ENCODE peak calls at places on chromosome 14, in ten cellular contexts. A is body of pancreas; H is lower lobe of right lung; E is CD8-positive, alpha-beta T cell; V is right cardiac atrium; J is activated naive CD8-positive, alpha-beta T cell treated with anti-CD3 and anti-CD28 coated beads, Interleukin-2, amount 50 U/mL, for 24 hours; C is activated CD8-positive, alpha-beta memory T cell treated with anti-CD3 and anti-CD28 coated beads, Interleukin-2, amount 10 ng/mL, durations not matched to agents 7 days and 5 days; F is memory B cell; T is heart left ventricle; B is activated CD8-positive, alpha-beta T cell treated with anti-CD3 and anti-CD28 coated beads for 36 hours. M is an unnamed sample.

GRCh38 chr14:75025082-75025481 is 22.4 kb downstream of the EIF2B2 start:
- ATAC-seq in A (no peak), H (peak), E (no peak), V (peak), J (no peak), C (no peak), F (no peak), T (peak), B (no peak), M (no peak)

GRCh38 chr14:21060590-21061346 is 3.1 kb downstream of the RNASE8 start:
- ATAC-seq in A (peak), H (no peak), E (no peak), V (no peak), J (no peak), C (no peak), F (no peak), T (no peak), B (no peak), M (no peak)

GRCh38 chr14:69712217-69712565 is 54.8 kb upstream of the SRSF5 start:
- ATAC-seq in A (peak), H (peak), E (no peak), V (no peak), J (no peak), C (no peak), F (no peak), T (peak), B (no peak), M (no peak)

GRCh38 chr14:78705989-78706388 is 535.8 kb downstream of the NRXN3 start:
- ATAC-seq in A (no peak), H (no peak), E (no peak), V (no peak), J (no peak), C (no peak), F (no peak), T (no peak), B (no peak), M (no peak)

GRCh38 chr14:88681755-88682494 is 110.8 kb downstream of the EML5 start:
- ATAC-seq in A (peak), H (no peak), E (no peak), V (no peak), J (no peak), C (no peak), F (no peak), T (no peak), B (no peak), M (no peak)

GRCh38 chr14:63891148-63891964 is 38.6 kb downstream of the SYNE2 start:
- ATAC-seq in A (peak), H (no peak), E (no peak), V (peak), J (no peak), C (no peak), F (no peak), T (peak), B (no peak), M (no peak)

GRCh38 chr14:91980157-91980556 is 32.7 kb upstream of the FBLN5 start:
- ATAC-seq in A (peak), H (peak), E (no peak), V (peak), J (peak), C (peak), F (no peak), T (no peak), B (peak), M (peak)

GRCh38 chr14:92733007-92733406 is 15.4 kb downstream of the LGMN start:
- ATAC-seq in A (no peak), H (no peak), E (no peak), V (peak), J (no peak), C (no peak), F (no peak), T (peak), B (no peak), M (no peak)

GRCh38 chr14:94970937-94971730 is 186.2 kb downstream of the DICER1 start:
- ATAC-seq in A (no peak), H (no peak), E (no peak), V (peak), J (no peak), C (no peak), F (no peak), T (peak), B (no peak), M (peak)

GRCh38 chr14:38761033-38761432 is 342.0 kb downstream of the SEC23A start:
- ATAC-seq in A (no peak), H (no peak), E (no peak), V (no peak), J (no peak), C (no peak), F (no peak), T (no peak), B (no peak), M (no peak)

GRCh38 chr14:82951171-82951570 is 1417.5 kb upstream of the SEL1L start:
- ATAC-seq in A (no peak), H (no peak), E (no peak), V (no peak), J (no peak), C (no peak), F (no peak), T (no peak), B (no peak), M (no peak)

GRCh38 chr14:106269029-106269428 is 742.6 kb downstream of the TMEM121 start:
- ATAC-seq in A (no peak), H (no peak), E (no peak), V (no peak), J (no peak), C (no peak), F (peak), T (no peak), B (no peak), M (no peak)

GRCh38 chr14:32534145-32534544 is 205.0 kb downstream of the AKAP6 start:
- ATAC-seq in A (no peak), H (no peak), E (no peak), V (no peak), J (no peak), C (no peak), F (no peak), T (no peak), B (no peak), M (no peak)

GRCh38 chr14:70571139-70571538 is 29.3 kb downstream of the MED6 start:
- ATAC-seq in A (no peak), H (no peak), E (no peak), V (no peak), J (peak), C (no peak), F (no peak), T (no peak), B (no peak), M (no peak)

GRCh38 chr14:96254696-96255095 is 1.3 kb upstream of the BDKRB1 start:
- ATAC-seq in A (no peak), H (no peak), E (no peak), V (no peak), J (no peak), C (no peak), F (no peak), T (no peak), B (no peak), M (no peak)

GRCh38 chr14:93868165-93868564 is 59.0 kb upstream of the FAM181A start:
- ATAC-seq in A (no peak), H (peak), E (no peak), V (no peak), J (no peak), C (no peak), F (no peak), T (no peak), B (no peak), M (no peak)

GRCh38 chr14:37466003-37466622 is 128.9 kb downstream of the FOXA1 start:
- ATAC-seq in A (peak), H (peak), E (no peak), V (no peak), J (no peak), C (no peak), F (no peak), T (no peak), B (no peak), M (no peak)

GRCh38 chr14:104171029-104171697 is 32.8 kb downstream of the KIF26A start:
- ATAC-seq in A (peak), H (peak), E (no peak), V (peak), J (no peak), C (no peak), F (no peak), T (no peak), B (no peak), M (no peak)

GRCh38 chr14:23441076-23441475 is 5.6 kb upstream of the MYH7 start:
- ATAC-seq in A (no peak), H (no peak), E (no peak), V (no peak), J (no peak), C (peak), F (no peak), T (no peak), B (no peak), M (no peak)

GRCh38 chr14:68785817-68786490 is 6.9 kb downstream of the ZFP36L1 start:
- ATAC-seq in A (peak), H (peak), E (peak), V (peak), J (peak), C (no peak), F (peak), T (no peak), B (no peak), M (peak)

GRCh38 chr14:66495214-66496098 is 9.3 kb downstream of the CCDC196 start:
- ATAC-seq in A (peak), H (peak), E (peak), V (peak), J (peak), C (peak), F (peak), T (peak), B (peak), M (peak)

GRCh38 chr14:22952418-22952817 is 4.5 kb downstream of the HAUS4 start:
- ATAC-seq in A (no peak), H (peak), E (no peak), V (no peak), J (no peak), C (no peak), F (no peak), T (no peak), B (no peak), M (no peak)

GRCh38 chr14:75515631-75515999 is 6.7 kb upstream of the BATF start:
- ATAC-seq in A (no peak), H (peak), E (no peak), V (peak), J (no peak), C (peak), F (peak), T (peak), B (no peak), M (no peak)

GRCh38 chr14:90660865-90661570 is 155.2 kb downstream of the TTC7B start:
- ATAC-seq in A (no peak), H (peak), E (no peak), V (peak), J (no peak), C (no peak), F (no peak), T (peak), B (no peak), M (no peak)

GRCh38 chr14:100060766-100061165 is 4.5 kb upstream of the EVL start:
- ATAC-seq in A (no peak), H (no peak), E (no peak), V (no peak), J (no peak), C (no peak), F (no peak), T (no peak), B (no peak), M (no peak)

GRCh38 chr14:79971330-79971729 is 240.0 kb downstream of the DIO2 start:
- ATAC-seq in A (no peak), H (no peak), E (no peak), V (no peak), J (no peak), C (no peak), F (no peak), T (peak), B (no peak), M (peak)

GRCh38 chr14:33040548-33041140 is 102.0 kb downstream of the NPAS3 start:
- ATAC-seq in A (no peak), H (no peak), E (no peak), V (no peak), J (no peak), C (no peak), F (no peak), T (no peak), B (no peak), M (no peak)

GRCh38 chr14:36555998-36556743 is 26.2 kb downstream of the NKX2-8 start:
- ATAC-seq in A (no peak), H (peak), E (no peak), V (no peak), J (no peak), C (no peak), F (no peak), T (no peak), B (no peak), M (no peak)

GRCh38 chr14:54040851-54041250 is 84.2 kb upstream of the BMP4 start:
- ATAC-seq in A (no peak), H (no peak), E (no peak), V (no peak), J (no peak), C (no peak), F (no peak), T (no peak), B (no peak), M (no peak)

GRCh38 chr14:21978184-21978998 is 304.8 kb upstream of the OR4E1 start:
- ATAC-seq in A (no peak), H (peak), E (peak), V (no peak), J (peak), C (peak), F (no peak), T (no peak), B (peak), M (no peak)

GRCh38 chr14:45181806-45182205 is 46.1 kb downstream of the FANCM start:
- ATAC-seq in A (no peak), H (no peak), E (no peak), V (no peak), J (no peak), C (no peak), F (no peak), T (no peak), B (no peak), M (no peak)